ENCODE peak calls at places on chromosomes 13 and 19, in eight cellular contexts. B is progenitor cell of endocrine pancreas; W is stimulated activated CD8-positive, alpha-beta memory T cell treated with anti-CD3 and anti-CD28 coated beads, Interleukin-15, amount 100 ng/mL, for 48 hours; H is tibial nerve; A is NCI-H1105; X is CD8-positive, alpha-beta memory T cell; K is frontal cortex; Z is mammary epithelial cell. U is an unnamed sample.

GRCh38 chr19:40445945-40446784 is 2.0 kb upstream of the SERTAD3 start:
- DNase-seq in K (no peak), W (no peak), X (no peak), H (no peak), B (no peak), Z (peak; percentile 64), A (no peak), U (no peak)

GRCh38 chr19:11887247-11887617 is 350 bp upstream of the ZNF69 start:
- DNase-seq in H (no peak), K (no peak), A (no peak), B (no peak), W (no peak), Z (no peak), X (no peak), U (no peak)

GRCh38 chr19:10333758-10334339 is 520 bp upstream of the RAVER1 start:
- DNase-seq in B (no peak), W (no peak), A (peak; percentile 11), K (no peak), H (no peak), Z (no peak), X (no peak), U (no peak)

GRCh38 chr19:49447485-49448431 is 3.9 kb downstream of the PIH1D1 start:
- DNase-seq in W (peak; percentile 34), B (no peak), A (no peak), Z (no peak), K (no peak), X (no peak), H (no peak), U (no peak)

GRCh38 chr19:39514840-39515550 is at the start of gene SELENOV:
- DNase-seq in H (no peak), A (no peak), X (peak; percentile 50), K (no peak), W (no peak), Z (no peak), B (peak; percentile 60), U (no peak)

GRCh38 chr13:24192036-24192810 is 31.7 kb downstream of the SPATA13 start:
- DNase-seq in X (no peak), H (no peak), B (no peak), W (no peak), A (no peak), Z (no peak), K (no peak), U (no peak)

GRCh38 chr13:110520431-110521295 is 40.9 kb downstream of the RAB20 start:
- DNase-seq in K (peak; percentile 41), B (no peak), W (no peak), Z (no peak), A (no peak), X (no peak), H (peak; percentile 91), U (no peak)

GRCh38 chr13:114043421-114044053 is 69.7 kb upstream of the C13orf46 start:
- DNase-seq in A (no peak), B (no peak), K (no peak), W (no peak), H (peak; percentile 67), Z (no peak), X (no peak), U (no peak)

GRCh38 chr19:47511681-47512080 is 3.2 kb downstream of the NAPA start:
- DNase-seq in W (no peak), H (no peak), K (no peak), X (no peak), A (no peak), B (no peak), Z (no peak), U (no peak)

GRCh38 chr13:101520672-101521071 is 68.2 kb downstream of the ITGBL1 start:
- DNase-seq in W (no peak), A (no peak), X (peak; percentile 55), Z (peak; percentile 69), K (no peak), B (no peak), H (no peak), U (peak; percentile 27)

GRCh38 chr19:47581605-47582319 is 8.8 kb upstream of the ZNF541 start:
- DNase-seq in X (no peak), H (no peak), Z (peak; percentile 51), K (no peak), B (no peak), W (no peak), A (no peak), U (no peak)

GRCh38 chr19:11798391-11799296 is at the start of gene ZNF491:
- DNase-seq in K (peak; percentile 94), B (peak; percentile 85), X (peak; percentile 86), W (peak; percentile 85), A (peak; percentile 91), H (peak; percentile 86), Z (peak; percentile 78), U (no peak)

GRCh38 chr13:32107474-32107873 is 75.9 kb downstream of the FRY start:
- DNase-seq in B (no peak), W (no peak), X (no peak), K (no peak), Z (no peak), A (no peak), H (no peak), U (no peak)

GRCh38 chr19:11281336-11282049 is 14.5 kb upstream of the TSPAN16 start:
- DNase-seq in B (no peak), Z (peak; percentile 48), A (no peak), K (no peak), W (no peak), H (no peak), X (no peak), U (no peak)

GRCh38 chr19:1001538-1002166 is 1.4 kb downstream of the GRIN3B start:
- DNase-seq in W (peak; percentile 54), Z (no peak), A (no peak), K (peak; percentile 79), B (peak; percentile 69), X (peak; percentile 77), H (no peak), U (no peak)

GRCh38 chr13:65854431-65854830 is 1375.7 kb downstream of the PCDH9 start:
- DNase-seq in W (no peak), K (no peak), A (no peak), Z (no peak), H (no peak), X (no peak), B (no peak), U (no peak)

GRCh38 chr19:45110811-45111210 is 17.8 kb downstream of the PPP1R37 start:
- DNase-seq in K (no peak), H (no peak), Z (no peak), W (peak; percentile 40), A (no peak), X (no peak), B (no peak), U (no peak)

GRCh38 chr19:8367327-8368001 is 3.5 kb downstream of the ANGPTL4 start:
- DNase-seq in B (no peak), A (peak; percentile 72), H (peak; percentile 80), Z (peak; percentile 90), W (no peak), X (no peak), K (peak; percentile 71), U (no peak)

GRCh38 chr19:44722131-44723121 is 23.5 kb downstream of the CEACAM16 start:
- DNase-seq in W (no peak), H (no peak), Z (no peak), A (no peak), X (no peak), B (no peak), K (no peak), U (no peak)

GRCh38 chr19:35596366-35596999 is 10.5 kb downstream of the PMIS2 start:
- DNase-seq in K (no peak), Z (no peak), A (no peak), B (no peak), H (no peak), W (peak; percentile 11), X (no peak), U (no peak)

GRCh38 chr13:97276862-97277269 is 54.7 kb downstream of the MBNL2 start:
- DNase-seq in K (no peak), H (no peak), A (no peak), Z (no peak), B (no peak), W (no peak), X (no peak), U (no peak)

GRCh38 chr13:51333826-51334225 is 5.7 kb upstream of the SERPINE3 start:
- DNase-seq in B (no peak), K (no peak), Z (no peak), A (no peak), H (no peak), W (no peak), X (no peak), U (no peak)

GRCh38 chr13:47459512-47459911 is 541.6 kb downstream of the SUCLA2 start:
- DNase-seq in X (no peak), B (no peak), W (no peak), H (no peak), K (no peak), Z (no peak), A (no peak), U (no peak)

GRCh38 chr19:43446746-43447489 is 18.5 kb downstream of the LYPD3 start:
- DNase-seq in Z (peak; percentile 62), W (peak; percentile 52), B (peak; percentile 69), X (peak; percentile 85), H (peak; percentile 72), A (peak; percentile 53), K (peak; percentile 69), U (no peak)

GRCh38 chr13:78971355-78971754 is 312.4 kb upstream of the OBI1 start:
- DNase-seq in H (no peak), K (no peak), W (no peak), Z (no peak), B (no peak), A (no peak), X (no peak), U (no peak)

GRCh38 chr19:55176116-55176515 is 4.0 kb downstream of the SYT5 start:
- DNase-seq in X (no peak), W (no peak), K (no peak), Z (peak; percentile 21), A (no peak), B (no peak), H (no peak), U (no peak)

GRCh38 chr13:32426981-32427851 is 714 bp downstream of the N4BP2L1 start:
- DNase-seq in W (peak; percentile 54), K (peak; percentile 52), Z (no peak), A (peak; percentile 27), X (peak; percentile 79), B (peak; percentile 37), H (peak; percentile 39), U (no peak)

GRCh38 chr19:40672573-40673299 is 17.7 kb downstream of the NUMBL start:
- DNase-seq in W (no peak), A (no peak), X (no peak), H (no peak), B (no peak), K (no peak), Z (no peak), U (no peak)

GRCh38 chr13:41621716-41622508 is 164.6 kb downstream of the RGCC start:
- DNase-seq in Z (no peak), A (no peak), W (no peak), X (no peak), B (no peak), H (no peak), K (no peak), U (no peak)

GRCh38 chr19:49465371-49465770 is 8.6 kb upstream of the FLT3LG start:
- DNase-seq in K (no peak), W (no peak), B (no peak), Z (no peak), X (no peak), H (no peak), A (no peak), U (no peak)

GRCh38 chr19:29795461-29795860 is 16.3 kb upstream of the CCNE1 start:
- DNase-seq in W (no peak), H (no peak), A (no peak), Z (no peak), X (no peak), B (no peak), K (no peak), U (no peak)

GRCh38 chr13:69935043-69935442 is 172.6 kb upstream of the ATXN8OS start:
- DNase-seq in Z (peak; percentile 1), H (no peak), K (no peak), B (no peak), A (no peak), W (no peak), X (no peak), U (no peak)

GRCh38 chr13:112689498-112690241 is at the start of gene ATP11A:
- DNase-seq in X (peak; percentile 84), Z (peak; percentile 86), B (peak; percentile 81), H (peak; percentile 79), K (peak; percentile 99), A (peak; percentile 94), W (peak; percentile 73), U (no peak)

GRCh38 chr13:41767801-41768200 is 193.1 kb downstream of the VWA8 start:
- DNase-seq in X (no peak), H (no peak), W (no peak), Z (no peak), B (no peak), K (no peak), A (no peak), U (peak; percentile 42)